ENCODE peak calls at places on chromosome 6, in four cellular contexts. I is GM12865, L is neural progenitor cell, P is pancreas. A is an unnamed sample.

GRCh38 chr6:30834643-30835042 is 49.7 kb upstream of the DDR1 start:
- DNase-seq in I (no peak), L (no peak), P (no peak), A (no peak)

GRCh38 chr6:44043479-44044153 is 83.6 kb downstream of the MRPL14 start:
- DNase-seq in I (no peak), L (no peak), P (no peak), A (peak; percentile 48)

GRCh38 chr6:145733770-145734169 is 1.6 kb downstream of the EPM2A start:
- DNase-seq in I (no peak), L (peak; percentile 5), P (no peak), A (no peak)

GRCh38 chr6:2970753-2971419 is 481 bp downstream of the SERPINB6 start:
- DNase-seq in I (peak; percentile 20), L (peak; percentile 64), P (peak; percentile 75), A (peak; percentile 77)

GRCh38 chr6:139230421-139230840 is 61.4 kb downstream of the TXLNB start:
- DNase-seq in I (peak; percentile 31), L (peak; percentile 63), P (no peak), A (peak; percentile 30)

GRCh38 chr6:95866732-95867131 is 149.0 kb upstream of the FUT9 start:
- DNase-seq in I (peak; percentile 52), L (peak; percentile 35), P (peak; percentile 20), A (peak; percentile 67)

GRCh38 chr6:73942581-73942980 is 246.6 kb downstream of the CD109 start:
- DNase-seq in I (peak; percentile 3), L (peak; percentile 1), P (no peak), A (peak; percentile 76)

GRCh38 chr6:46422619-46423018 is 68.6 kb downstream of the RCAN2 start:
- DNase-seq in I (no peak), L (no peak), P (no peak), A (no peak)

GRCh38 chr6:121944361-121944760 is 455.1 kb upstream of the HSF2 start:
- DNase-seq in I (no peak), L (no peak), P (no peak), A (no peak)

GRCh38 chr6:7140631-7141366 is 33.0 kb downstream of the RREB1 start:
- DNase-seq in I (peak; percentile 82), L (peak; percentile 89), P (peak; percentile 90), A (peak; percentile 86)

GRCh38 chr6:147941143-147941542 is 401.5 kb upstream of the SASH1 start:
- DNase-seq in I (no peak), L (peak; percentile 36), P (no peak), A (peak; percentile 46)

GRCh38 chr6:154156135-154156948 is 117.3 kb downstream of the OPRM1 start:
- DNase-seq in I (peak; percentile 81), L (peak; percentile 58), P (no peak), A (peak; percentile 70)

GRCh38 chr6:44176130-44176934 is 17.7 kb downstream of the CAPN11 start:
- DNase-seq in I (no peak), L (no peak), P (no peak), A (no peak)

GRCh38 chr6:96626749-96627353 is 63.9 kb downstream of the FHL5 start:
- DNase-seq in I (peak; percentile 68), L (peak; percentile 28), P (no peak), A (peak; percentile 55)

GRCh38 chr6:79463721-79464120 is 73.5 kb downstream of the LCA5 start:
- DNase-seq in I (no peak), L (peak; percentile 21), P (no peak), A (peak; percentile 69)

GRCh38 chr6:83615025-83615999 is 93.6 kb downstream of the SNAP91 start:
- DNase-seq in I (peak; percentile 48), L (peak; percentile 71), P (no peak), A (peak; percentile 80)

GRCh38 chr6:165118736-165119135 is 190.7 kb downstream of the C6orf118 start:
- DNase-seq in I (no peak), L (no peak), P (no peak), A (no peak)

GRCh38 chr6:31092769-31093505 is 19.4 kb downstream of the C6orf15 start:
- DNase-seq in I (no peak), L (no peak), P (no peak), A (no peak)

GRCh38 chr6:106631356-106631755 is 2.0 kb downstream of the QRSL1 start:
- DNase-seq in I (no peak), L (no peak), P (no peak), A (no peak)

GRCh38 chr6:37019065-37019450 is 13.6 kb downstream of the FGD2 start:
- DNase-seq in I (no peak), L (no peak), P (no peak), A (no peak)

GRCh38 chr6:85670573-85670972 is 27.9 kb upstream of the SYNCRIP start:
- DNase-seq in I (no peak), L (no peak), P (no peak), A (peak; percentile 5)

GRCh38 chr6:19873031-19873430 is 35.9 kb downstream of the ID4 start:
- DNase-seq in I (no peak), L (peak; percentile 33), P (no peak), A (peak; percentile 54)

GRCh38 chr6:117414770-117415169 is 11.0 kb downstream of the ROS1 start:
- DNase-seq in I (no peak), L (no peak), P (no peak), A (peak; percentile 9)

GRCh38 chr6:160284575-160284974 is 26.0 kb upstream of the SLC22A2 start:
- DNase-seq in I (no peak), L (no peak), P (no peak), A (no peak)

GRCh38 chr6:147741419-147741818 is 232.9 kb downstream of the SAMD5 start:
- DNase-seq in I (no peak), L (no peak), P (no peak), A (no peak)

GRCh38 chr6:108800510-108800909 is 47.7 kb upstream of the ARMC2 start:
- DNase-seq in I (no peak), L (no peak), P (no peak), A (no peak)

GRCh38 chr6:4973972-4974885 is 29.6 kb downstream of the RPP40 start:
- DNase-seq in I (no peak), L (peak; percentile 80), P (no peak), A (peak; percentile 85)

GRCh38 chr6:147173675-147174339 is 30.4 kb upstream of the STXBP5 start:
- DNase-seq in I (no peak), L (no peak), P (no peak), A (no peak)

GRCh38 chr6:26197736-26198625 is 110.8 kb downstream of the HFE start:
- DNase-seq in I (peak; percentile 85), L (peak; percentile 46), P (no peak), A (peak; percentile 51)

GRCh38 chr6:56713285-56713684 is 70.6 kb upstream of the DST start:
- DNase-seq in I (peak; percentile 24), L (no peak), P (no peak), A (no peak)

GRCh38 chr6:105835373-105835772 is 250.8 kb upstream of the PRDM1 start:
- DNase-seq in I (peak; percentile 61), L (peak; percentile 78), P (no peak), A (peak; percentile 79)

GRCh38 chr6:150435832-150436231 is 67.0 kb downstream of the IYD start:
- DNase-seq in I (no peak), L (no peak), P (no peak), A (no peak)

GRCh38 chr6:169622618-169623017 is 79.2 kb downstream of the WDR27 start:
- DNase-seq in I (no peak), L (no peak), P (no peak), A (no peak)

A was measured in GM23338.